ENCODE peak calls at places on chromosomes 5 and 9, in six cellular contexts. One of them, this sample, is unnamed.

GRCh38 chr5:131393498-131393968 is 129.7 kb downstream of the CDC42SE2 start:
- DNase-seq in GM23248: no peak
- DNase-seq in Peyer's patch: no peak
- DNase-seq in fibroblast of lung: peak; percentile 75
- DNase-seq in HCT116: no peak
- DNase-seq in suprapubic skin: no peak
- DNase-seq in this sample: peak; percentile 12

GRCh38 chr9:89278997-89279739 is 31.8 kb upstream of the CKS2 start:
- DNase-seq in GM23248: peak; percentile 78
- DNase-seq in Peyer's patch: no peak
- DNase-seq in fibroblast of lung: peak; percentile 55
- DNase-seq in HCT116: peak; percentile 36
- DNase-seq in suprapubic skin: no peak
- DNase-seq in this sample: peak; percentile 79

GRCh38 chr5:148882332-148882731 is 55.9 kb downstream of the ADRB2 start:
- DNase-seq in GM23248: no peak
- DNase-seq in Peyer's patch: no peak
- DNase-seq in fibroblast of lung: no peak
- DNase-seq in HCT116: no peak
- DNase-seq in suprapubic skin: no peak
- DNase-seq in this sample: no peak

GRCh38 chr9:131732636-131733340 is 7.1 kb downstream of the RAPGEF1 start:
- DNase-seq in GM23248: no peak
- DNase-seq in Peyer's patch: peak; percentile 77
- DNase-seq in fibroblast of lung: no peak
- DNase-seq in HCT116: no peak
- DNase-seq in suprapubic skin: no peak
- DNase-seq in this sample: no peak

GRCh38 chr5:34691326-34691725 is 35.2 kb downstream of the RAI14 start:
- DNase-seq in GM23248: peak; percentile 79
- DNase-seq in Peyer's patch: no peak
- DNase-seq in fibroblast of lung: peak; percentile 85
- DNase-seq in HCT116: no peak
- DNase-seq in suprapubic skin: no peak
- DNase-seq in this sample: no peak

GRCh38 chr5:5979362-5979760 is 399.0 kb downstream of the MED10 start:
- DNase-seq in GM23248: peak; percentile 41
- DNase-seq in Peyer's patch: no peak
- DNase-seq in fibroblast of lung: peak; percentile 6
- DNase-seq in HCT116: no peak
- DNase-seq in suprapubic skin: no peak
- DNase-seq in this sample: no peak

GRCh38 chr5:131533844-131534243 is 101.2 kb downstream of the RAPGEF6 start:
- DNase-seq in GM23248: no peak
- DNase-seq in Peyer's patch: no peak
- DNase-seq in fibroblast of lung: no peak
- DNase-seq in HCT116: no peak
- DNase-seq in suprapubic skin: no peak
- DNase-seq in this sample: no peak

GRCh38 chr5:98772415-98773213 is 849 bp upstream of the RGMB start:
- DNase-seq in GM23248: peak; percentile 56
- DNase-seq in Peyer's patch: peak; percentile 70
- DNase-seq in fibroblast of lung: peak; percentile 89
- DNase-seq in HCT116: peak; percentile 80
- DNase-seq in suprapubic skin: peak; percentile 82
- DNase-seq in this sample: peak; percentile 85

GRCh38 chr5:100464418-100464817 is 70.8 kb upstream of the FAM174A start:
- DNase-seq in GM23248: peak; percentile 89
- DNase-seq in Peyer's patch: no peak
- DNase-seq in fibroblast of lung: peak; percentile 93
- DNase-seq in HCT116: no peak
- DNase-seq in suprapubic skin: no peak
- DNase-seq in this sample: peak; percentile 1

GRCh38 chr5:65672787-65673186 is 48.0 kb downstream of the SHLD3 start:
- DNase-seq in GM23248: peak; percentile 74
- DNase-seq in Peyer's patch: no peak
- DNase-seq in fibroblast of lung: peak; percentile 40
- DNase-seq in HCT116: no peak
- DNase-seq in suprapubic skin: no peak
- DNase-seq in this sample: peak; percentile 71

GRCh38 chr5:68911840-68912690 is 181.7 kb upstream of the SLC30A5 start:
- DNase-seq in GM23248: peak; percentile 55
- DNase-seq in Peyer's patch: no peak
- DNase-seq in fibroblast of lung: peak; percentile 76
- DNase-seq in HCT116: no peak
- DNase-seq in suprapubic skin: no peak
- DNase-seq in this sample: peak; percentile 2

GRCh38 chr5:566636-567309 is 42.5 kb upstream of the SLC9A3 start:
- DNase-seq in GM23248: no peak
- DNase-seq in Peyer's patch: peak; percentile 4
- DNase-seq in fibroblast of lung: no peak
- DNase-seq in HCT116: no peak
- DNase-seq in suprapubic skin: no peak
- DNase-seq in this sample: no peak

GRCh38 chr5:141928051-141928450 is 4.4 kb downstream of the DELE1 start:
- DNase-seq in GM23248: no peak
- DNase-seq in Peyer's patch: no peak
- DNase-seq in fibroblast of lung: no peak
- DNase-seq in HCT116: no peak
- DNase-seq in suprapubic skin: no peak
- DNase-seq in this sample: no peak

GRCh38 chr5:141934099-141934844 is 10.6 kb downstream of the DELE1 start:
- DNase-seq in GM23248: no peak
- DNase-seq in Peyer's patch: no peak
- DNase-seq in fibroblast of lung: peak; percentile 72
- DNase-seq in HCT116: no peak
- DNase-seq in suprapubic skin: no peak
- DNase-seq in this sample: peak; percentile 10

GRCh38 chr5:141926434-141926833 is 2.8 kb downstream of the DELE1 start:
- DNase-seq in GM23248: no peak
- DNase-seq in Peyer's patch: no peak
- DNase-seq in fibroblast of lung: no peak
- DNase-seq in HCT116: no peak
- DNase-seq in suprapubic skin: no peak
- DNase-seq in this sample: no peak

GRCh38 chr5:141933151-141933550 is 9.5 kb downstream of the DELE1 start:
- DNase-seq in GM23248: no peak
- DNase-seq in Peyer's patch: no peak
- DNase-seq in fibroblast of lung: no peak
- DNase-seq in HCT116: no peak
- DNase-seq in suprapubic skin: no peak
- DNase-seq in this sample: no peak

DNA sequence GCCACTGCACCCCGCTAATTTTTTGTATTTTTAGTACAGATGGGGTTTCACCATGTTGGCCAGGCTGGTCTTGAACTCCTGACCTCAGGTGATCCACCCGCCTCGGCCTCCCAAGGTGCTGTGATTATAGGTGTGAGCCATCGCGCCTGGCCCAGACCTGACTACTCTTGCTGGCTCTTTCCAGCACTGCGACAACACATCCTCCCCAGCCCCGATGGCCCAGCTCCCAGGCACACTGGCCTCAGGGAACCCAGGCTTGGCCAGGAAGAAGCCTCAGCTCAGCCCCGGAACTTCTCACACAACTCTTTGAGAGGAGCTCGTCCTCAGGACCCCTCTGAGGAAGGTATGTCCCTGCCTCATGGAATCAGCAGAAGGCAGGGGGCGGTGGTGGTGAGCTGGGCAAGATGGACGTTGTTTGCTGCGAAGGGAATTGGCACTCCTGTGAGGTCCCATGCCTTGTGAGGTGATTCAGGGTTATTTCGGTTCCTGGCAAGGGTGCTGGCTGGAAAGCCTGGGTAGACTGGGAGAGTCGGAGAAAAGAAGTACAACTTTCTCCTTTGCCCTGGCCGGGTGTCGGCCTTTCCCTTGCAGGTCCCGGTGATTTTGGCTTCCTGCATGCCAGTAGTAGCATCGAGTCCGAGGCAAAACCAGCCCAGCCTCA is 5.9 kb downstream of the DELE1 start:
- DNase-seq in GM23248: no peak
- DNase-seq in Peyer's patch: no peak
- DNase-seq in fibroblast of lung: no peak
- DNase-seq in HCT116: no peak
- DNase-seq in suprapubic skin: no peak
- DNase-seq in this sample: no peak
- H3K4me1 ChIP-seq in GM23248: peaks cover 3% of the 10 kb centered on the region
- H3K4me1 ChIP-seq in Peyer's patch: peaks cover 3% of the 10 kb centered on the region
- H3K4me1 ChIP-seq in fibroblast of lung: peaks cover under 1% of the 10 kb centered on the region
- H3K4me1 ChIP-seq in HCT116: peaks cover under 1% of the 10 kb centered on the region
- H3K4me1 ChIP-seq in suprapubic skin: peaks cover 9% of the 10 kb centered on the region
- H3K4me1 ChIP-seq in this sample: peaks cover under 1% of the 10 kb centered on the region

GRCh38 chr5:178986326-178986960 is 8.7 kb downstream of the GRM6 start:
- DNase-seq in GM23248: no peak
- DNase-seq in Peyer's patch: no peak
- DNase-seq in fibroblast of lung: no peak
- DNase-seq in HCT116: no peak
- DNase-seq in suprapubic skin: no peak
- DNase-seq in this sample: no peak
- H3K9me3 ChIP-seq in GM23248: peaks cover 4% of the 10 kb centered on the region
- H3K9me3 ChIP-seq in Peyer's patch: no peaks in the 10 kb centered on the region
- H3K9me3 ChIP-seq in fibroblast of lung: no peaks in the 10 kb centered on the region
- H3K9me3 ChIP-seq in HCT116: peaks cover 4% of the 10 kb centered on the region
- H3K9me3 ChIP-seq in suprapubic skin: peaks cover 34% of the 10 kb centered on the region
- H3K9me3 ChIP-seq in this sample: no peaks in the 10 kb centered on the region

GRCh38 chr9:133647148-133647547 is 11.0 kb downstream of the DBH start:
- DNase-seq in GM23248: no peak
- DNase-seq in Peyer's patch: no peak
- DNase-seq in fibroblast of lung: no peak
- DNase-seq in HCT116: no peak
- DNase-seq in suprapubic skin: no peak
- DNase-seq in this sample: no peak
- H3K27me3 ChIP-seq in GM23248: peaks cover 33% of the 10 kb centered on the region
- H3K27me3 ChIP-seq in Peyer's patch: no peaks in the 10 kb centered on the region
- H3K27me3 ChIP-seq in fibroblast of lung: no peaks in the 10 kb centered on the region
- H3K27me3 ChIP-seq in HCT116: peaks cover 25% of the 10 kb centered on the region
- H3K27me3 ChIP-seq in suprapubic skin: peaks cover 56% of the 10 kb centered on the region
- H3K27me3 ChIP-seq in this sample: no peaks in the 10 kb centered on the region

GRCh38 chr9:20597862-20598261 is 24.4 kb downstream of the MLLT3 start:
- DNase-seq in GM23248: no peak
- DNase-seq in Peyer's patch: no peak
- DNase-seq in fibroblast of lung: no peak
- DNase-seq in HCT116: no peak
- DNase-seq in suprapubic skin: no peak
- DNase-seq in this sample: no peak

GRCh38 chr9:20601292-20601691 is 21.0 kb downstream of the MLLT3 start:
- DNase-seq in GM23248: no peak
- DNase-seq in Peyer's patch: no peak
- DNase-seq in fibroblast of lung: no peak
- DNase-seq in HCT116: no peak
- DNase-seq in suprapubic skin: no peak
- DNase-seq in this sample: no peak

GRCh38 chr9:20594521-20594920 is 27.8 kb downstream of the MLLT3 start:
- DNase-seq in GM23248: no peak
- DNase-seq in Peyer's patch: no peak
- DNase-seq in fibroblast of lung: peak; percentile 37
- DNase-seq in HCT116: no peak
- DNase-seq in suprapubic skin: no peak
- DNase-seq in this sample: no peak

GRCh38 chr9:20599195-20599594 is 23.1 kb downstream of the MLLT3 start:
- DNase-seq in GM23248: peak; percentile 73
- DNase-seq in Peyer's patch: no peak
- DNase-seq in fibroblast of lung: peak; percentile 37
- DNase-seq in HCT116: no peak
- DNase-seq in suprapubic skin: no peak
- DNase-seq in this sample: no peak

DNA sequence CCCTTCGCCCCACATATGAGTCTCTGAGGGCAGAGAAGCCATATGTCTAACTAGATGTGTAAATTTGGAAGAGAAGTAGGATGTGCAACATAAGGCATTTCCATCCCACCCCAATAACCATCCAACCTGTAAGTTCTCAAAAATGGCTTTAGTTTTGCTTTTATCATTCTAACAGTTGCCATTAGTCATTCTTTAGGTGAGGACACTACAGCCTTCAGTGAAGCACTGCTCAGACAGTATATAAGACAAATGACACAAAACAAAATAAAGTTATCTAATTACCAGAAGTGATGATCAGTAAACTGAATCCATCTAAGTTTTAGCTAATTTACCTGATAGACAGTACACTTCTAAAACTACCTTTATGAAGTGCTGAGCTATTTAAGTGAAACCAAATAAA is 23.9 kb downstream of the MLLT3 start:
- DNase-seq in GM23248: no peak
- DNase-seq in Peyer's patch: no peak
- DNase-seq in fibroblast of lung: no peak
- DNase-seq in HCT116: no peak
- DNase-seq in suprapubic skin: no peak
- DNase-seq in this sample: no peak
- H3K4me1 ChIP-seq in GM23248: peaks cover 38% of the 10 kb centered on the region
- H3K4me1 ChIP-seq in Peyer's patch: peaks cover 8% of the 10 kb centered on the region
- H3K4me1 ChIP-seq in fibroblast of lung: peaks cover 9% of the 10 kb centered on the region
- H3K4me1 ChIP-seq in HCT116: no peaks in the 10 kb centered on the region
- H3K4me1 ChIP-seq in suprapubic skin: peaks cover 14% of the 10 kb centered on the region
- H3K4me1 ChIP-seq in this sample: peaks cover 31% of the 10 kb centered on the region

DNA sequence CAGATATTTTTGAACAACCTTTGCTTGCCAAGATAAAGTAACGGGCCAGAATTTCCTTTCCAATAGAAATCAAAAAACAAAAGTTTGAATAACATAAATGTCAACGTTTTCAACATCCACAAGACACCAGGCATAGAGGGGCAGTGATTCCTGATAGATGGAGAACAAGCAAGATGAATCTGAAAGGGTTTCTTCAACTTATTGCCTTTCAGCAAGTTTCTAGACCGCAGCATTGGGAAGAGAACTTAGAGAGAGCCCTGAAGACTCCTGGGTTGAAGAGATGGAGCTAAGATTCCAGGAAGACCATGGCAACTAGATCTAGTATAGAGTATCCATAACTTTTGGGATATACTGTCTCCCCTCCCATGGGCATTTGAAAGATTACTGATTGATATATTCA is 751.4 kb upstream of the CTNND2 start:
- DNase-seq in GM23248: no peak
- DNase-seq in Peyer's patch: no peak
- DNase-seq in fibroblast of lung: no peak
- DNase-seq in HCT116: no peak
- DNase-seq in suprapubic skin: no peak
- DNase-seq in this sample: no peak
- H3K9me3 ChIP-seq in GM23248: peaks cover 3% of the 10 kb centered on the region
- H3K9me3 ChIP-seq in Peyer's patch: no peaks in the 10 kb centered on the region
- H3K9me3 ChIP-seq in fibroblast of lung: no peaks in the 10 kb centered on the region
- H3K9me3 ChIP-seq in HCT116: peaks cover 11% of the 10 kb centered on the region
- H3K9me3 ChIP-seq in suprapubic skin: peaks cover 9% of the 10 kb centered on the region
- H3K9me3 ChIP-seq in this sample: no peaks in the 10 kb centered on the region

DNA sequence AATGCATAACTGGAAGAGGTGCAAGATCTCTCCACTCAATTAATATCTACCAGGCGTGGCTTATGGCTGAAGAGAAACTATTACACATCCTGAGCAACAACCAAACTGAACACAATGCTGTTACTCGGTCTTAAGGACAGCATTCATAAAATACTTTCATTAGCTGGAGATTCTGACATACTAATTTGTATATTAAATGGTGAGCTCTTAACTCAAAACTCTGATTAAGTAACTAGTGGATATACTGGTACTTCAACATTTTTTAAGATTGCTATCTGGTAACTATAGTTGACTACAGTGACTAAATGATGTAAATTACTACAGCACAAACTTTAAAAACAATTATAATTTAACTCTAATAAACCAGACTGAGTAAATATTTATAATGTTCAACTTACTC is 15.8 kb downstream of the ZDHHC21 start:
- DNase-seq in GM23248: no peak
- DNase-seq in Peyer's patch: no peak
- DNase-seq in fibroblast of lung: no peak
- DNase-seq in HCT116: no peak
- DNase-seq in suprapubic skin: no peak
- DNase-seq in this sample: no peak
- H3K27me3 ChIP-seq in GM23248: no peaks in the 10 kb centered on the region
- H3K27me3 ChIP-seq in Peyer's patch: no peaks in the 10 kb centered on the region
- H3K27me3 ChIP-seq in fibroblast of lung: no peaks in the 10 kb centered on the region
- H3K27me3 ChIP-seq in HCT116: no peaks in the 10 kb centered on the region
- H3K27me3 ChIP-seq in suprapubic skin: no peaks in the 10 kb centered on the region
- H3K27me3 ChIP-seq in this sample: no peaks in the 10 kb centered on the region

GRCh38 chr5:176877793-176878331 is 21.3 kb downstream of the HK3 start:
- DNase-seq in GM23248: no peak
- DNase-seq in Peyer's patch: no peak
- DNase-seq in fibroblast of lung: no peak
- DNase-seq in HCT116: no peak
- DNase-seq in suprapubic skin: no peak
- DNase-seq in this sample: no peak
- H3K4me1 ChIP-seq in GM23248: no peaks in the 10 kb centered on the region
- H3K4me1 ChIP-seq in Peyer's patch: no peaks in the 10 kb centered on the region
- H3K4me1 ChIP-seq in fibroblast of lung: no peaks in the 10 kb centered on the region
- H3K4me1 ChIP-seq in HCT116: no peaks in the 10 kb centered on the region
- H3K4me1 ChIP-seq in suprapubic skin: no peaks in the 10 kb centered on the region
- H3K4me1 ChIP-seq in this sample: peaks cover 4% of the 10 kb centered on the region